ENCODE peak calls at places on chromosomes 13 and 19, in nine cellular contexts. X is HS-5, F is ELF-1, Y is iPS DF 6.9, E is GM19239, G is glutamatergic neuron, M is tibial artery, J is neuronal stem cell, C is astrocyte of the hippocampus. S is an unnamed sample.

GRCh38 chr13:108508263-108508662 is 121.1 kb upstream of the MYO16 start:
- DNase-seq in M (no peak), F (peak), Y (no peak), G (no peak), E (no peak), X (no peak), C (peak), J (peak), S (peak)

GRCh38 chr19:20969498-20969897 is 46.4 kb downstream of the ZNF85 start:
- DNase-seq in G (no peak), Y (no peak), M (no peak), X (no peak), E (no peak), F (no peak), J (no peak), C (no peak), S (peak)

GRCh38 chr13:101511766-101512165 is 59.3 kb downstream of the ITGBL1 start:
- DNase-seq in G (no peak), F (no peak), C (peak), X (no peak), J (no peak), M (no peak), Y (no peak), E (no peak), S (no peak)

GRCh38 chr13:76512676-76513277 is 373.4 kb downstream of the KCTD12 start:
- DNase-seq in X (peak), C (peak), F (no peak), E (no peak), G (no peak), J (no peak), M (no peak), Y (no peak), S (no peak)

GRCh38 chr19:6374179-6374709 is 1.5 kb downstream of the PSPN start:
- DNase-seq in J (no peak), Y (no peak), F (no peak), C (no peak), G (no peak), M (no peak), E (no peak), X (no peak), S (no peak)

GRCh38 chr19:55179570-55180484 is at the start of gene SYT5:
- DNase-seq in G (peak), Y (no peak), M (no peak), F (peak), J (peak), X (no peak), E (no peak), C (peak), S (no peak)

GRCh38 chr13:114339779-114340534 is 25.7 kb downstream of the CHAMP1 start:
- DNase-seq in F (no peak), M (no peak), X (no peak), E (no peak), G (no peak), J (no peak), Y (no peak), C (peak), S (peak)

GRCh38 chr19:37594982-37595382 is 306 bp downstream of the ZNF540 start:
- DNase-seq in G (peak), E (no peak), J (no peak), C (no peak), M (peak), Y (no peak), F (no peak), X (no peak), S (no peak)

S was measured in trophoblast cell.